ENCODE peak calls at places on chromosomes 7 and 10, in eight cellular contexts. C is islet precursor cell; N is COLO829; G is NCI-H2081 treated with DMSO at 0.1 percent for 48 hours; S is uterus; M is heart left ventricle; I is NCI-H510A; Q is stimulated activated CD4-positive, alpha-beta T cell treated with anti-CD3 and anti-CD28 coated beads, Interleukin-1b, Interleukin-23, amount 100 ng/mL, for 4 hours. K is an unnamed sample.

GRCh38 chr10:57880441-57881301 is 387.0 kb downstream of the IPMK start:
- DNase-seq in C (no peak), N (no peak), G (no peak), S (no peak), M (no peak), I (no peak), Q (no peak), K (no peak)

GRCh38 chr7:131359136-131359776 is 31.6 kb downstream of the MKLN1 start:
- DNase-seq in C (no peak), N (no peak), G (no peak), S (no peak), M (no peak), I (no peak), Q (no peak), K (no peak)

GRCh38 chr7:78149787-78150186 is 351.2 kb downstream of the PHTF2 start:
- DNase-seq in C (no peak), N (peak; percentile 59), G (no peak), S (no peak), M (no peak), I (no peak), Q (no peak), K (no peak)

GRCh38 chr10:71344154-71344915 is 25.3 kb downstream of the SLC29A3 start:
- DNase-seq in C (no peak), N (no peak), G (no peak), S (no peak), M (no peak), I (no peak), Q (no peak), K (peak; percentile 59)

GRCh38 chr7:14821757-14822480 is 80.6 kb downstream of the DGKB start:
- DNase-seq in C (no peak), N (no peak), G (no peak), S (no peak), M (no peak), I (no peak), Q (no peak), K (no peak)

GRCh38 chr7:107404740-107405537 is 64.9 kb upstream of the GPR22 start:
- DNase-seq in C (no peak), N (peak; percentile 14), G (no peak), S (no peak), M (no peak), I (no peak), Q (no peak), K (no peak)

GRCh38 chr7:46146454-46147255 is 225.6 kb upstream of the IGFBP3 start:
- DNase-seq in C (no peak), N (no peak), G (no peak), S (no peak), M (no peak), I (no peak), Q (no peak), K (no peak)

GRCh38 chr10:92591550-92592140 is 1.3 kb upstream of the KIF11 start:
- DNase-seq in C (peak; percentile 93), N (peak; percentile 42), G (peak; percentile 32), S (peak; percentile 88), M (peak; percentile 96), I (peak; percentile 90), Q (peak; percentile 77), K (peak; percentile 87)

GRCh38 chr10:63758080-63758479 is 236.9 kb downstream of the REEP3 start:
- DNase-seq in C (no peak), N (no peak), G (no peak), S (no peak), M (no peak), I (no peak), Q (no peak), K (no peak)

GRCh38 chr7:90119178-90119971 is 34.9 kb upstream of the STEAP1 start:
- DNase-seq in C (peak; percentile 51), N (no peak), G (no peak), S (no peak), M (peak; percentile 74), I (no peak), Q (peak; percentile 17), K (peak; percentile 38)

GRCh38 chr7:74203157-74203556 is 6.6 kb upstream of the LAT2 start:
- DNase-seq in C (peak; percentile 63), N (peak; percentile 35), G (no peak), S (no peak), M (no peak), I (no peak), Q (no peak), K (no peak)

GRCh38 chr7:45259966-45260646 is 102.5 kb downstream of the RAMP3 start:
- DNase-seq in C (peak; percentile 68), N (peak; percentile 61), G (no peak), S (no peak), M (peak; percentile 83), I (no peak), Q (peak; percentile 54), K (peak; percentile 87)

GRCh38 chr7:20785211-20786048 is 1.3 kb downstream of the SP8 start:
- DNase-seq in C (peak; percentile 68), N (no peak), G (no peak), S (no peak), M (no peak), I (peak; percentile 21), Q (no peak), K (peak; percentile 50)

GRCh38 chr7:34133983-34134782 is 228.8 kb downstream of the BMPER start:
- DNase-seq in C (peak; percentile 86), N (peak; percentile 81), G (no peak), S (peak; percentile 51), M (peak; percentile 66), I (peak; percentile 13), Q (no peak), K (peak; percentile 89)

GRCh38 chr7:44212581-44213184 is 11.9 kb downstream of the YKT6 start:
- DNase-seq in C (no peak), N (no peak), G (no peak), S (no peak), M (no peak), I (no peak), Q (no peak), K (peak; percentile 3)